ENCODE peak calls at places on chromosomes 1 and 21, in five cellular contexts. Y is GM23338; X is IMR-90; F is activated gamma-delta T cell treated with Interleukin-2 at 50 U/mL for 16 hours; T is stimulated activated naive B cell treated with anti-CD40 and anti-IgM and Interleukin-4, amounts not matched to agents 10 μg/mL and 1 μg/mL and 100 μg/mL, for 72 hours. A is an unnamed sample.

GRCh38 chr1:54459140-54459539 is 52.9 kb upstream of the SSBP3 start:
- DNase-seq in Y (no peak), X (no peak), F (no peak), T (no peak), A (no peak)

GRCh38 chr1:180040034-180040433 is 85.4 kb downstream of the CEP350 start:
- DNase-seq in Y (no peak), X (peak), F (no peak), T (no peak), A (peak)

GRCh38 chr1:160352555-160352954 is 9.4 kb downstream of the NCSTN start:
- DNase-seq in Y (no peak), X (no peak), F (no peak), T (no peak), A (no peak)

GRCh38 chr1:39081266-39082139 is 55.4 kb downstream of the NDUFS5 start:
- DNase-seq in Y (no peak), X (no peak), F (no peak), T (no peak), A (no peak)

GRCh38 chr1:51472349-51472748 is 46.7 kb downstream of the EPS15 start:
- DNase-seq in Y (no peak), X (peak), F (no peak), T (no peak), A (no peak)

GRCh38 chr1:84774674-84775548 is 84.7 kb upstream of the SSX2IP start:
- DNase-seq in Y (peak), X (no peak), F (no peak), T (no peak), A (no peak)

GRCh38 chr21:15309721-15310120 is 244.9 kb upstream of the NRIP1 start:
- DNase-seq in Y (no peak), X (no peak), F (no peak), T (no peak), A (no peak)

GRCh38 chr1:205343431-205344009 is 13.2 kb downstream of the KLHDC8A start:
- DNase-seq in Y (peak), X (no peak), F (no peak), T (no peak), A (no peak)

GRCh38 chr1:181655756-181656155 is 172.4 kb downstream of the CACNA1E start:
- DNase-seq in Y (no peak), X (peak), F (no peak), T (no peak), A (no peak)

GRCh38 chr1:184283999-184284398 is 102.8 kb upstream of the C1orf21 start:
- DNase-seq in Y (no peak), X (peak), F (no peak), T (no peak), A (no peak)

GRCh38 chr1:241647658-241648057 is 4.4 kb upstream of the WDR64 start:
- DNase-seq in Y (no peak), X (no peak), F (no peak), T (no peak), A (no peak)

GRCh38 chr1:8170059-8170835 is 144.1 kb upstream of the ERRFI1 start:
- DNase-seq in Y (no peak), X (no peak), F (no peak), T (no peak), A (no peak)

GRCh38 chr1:224053456-224053855 is 60.5 kb upstream of the FBXO28 start:
- DNase-seq in Y (no peak), X (no peak), F (no peak), T (no peak), A (no peak)

GRCh38 chr1:183370399-183371058 is 47.7 kb downstream of the NMNAT2 start:
- DNase-seq in Y (no peak), X (no peak), F (no peak), T (no peak), A (no peak)

GRCh38 chr1:156533568-156534220 is 33.1 kb upstream of the MEF2D start:
- DNase-seq in Y (no peak), X (no peak), F (no peak), T (no peak), A (no peak)

GRCh38 chr1:223652436-223652901 is 13.0 kb downstream of the CAPN8 start:
- DNase-seq in Y (peak), X (no peak), F (no peak), T (no peak), A (no peak)

GRCh38 chr1:23249785-23250184 is 32.5 kb upstream of the HTR1D start:
- DNase-seq in Y (no peak), X (peak), F (no peak), T (no peak), A (peak)

GRCh38 chr1:229624906-229625871 is 733 bp downstream of the TAF5L start:
- DNase-seq in Y (peak), X (peak), F (peak), T (peak), A (peak)